ENCODE peak calls at places on chromosomes 6 and 20, in seven cellular contexts. O is RWPE1; K is aorta; D is AG04450; A is CD4-positive, CD25-positive, alpha-beta regulatory T cell; B is mammary epithelial cell; U is pancreas. C is an unnamed sample.

GRCh38 chr6:118372413-118372812 is 175.7 kb upstream of the PLN start:
- DNase-seq in O (no peak), K (no peak), D (no peak), A (no peak), B (peak; percentile 9), U (no peak), C (no peak)

GRCh38 chr6:34485321-34486060 is 19.6 kb downstream of the PACSIN1 start:
- DNase-seq in O (no peak), K (no peak), D (no peak), A (no peak), B (no peak), U (no peak), C (no peak)

GRCh38 chr20:36543187-36544133 is 2.1 kb downstream of the MYL9 start:
- DNase-seq in O (no peak), K (peak; percentile 89), D (no peak), A (no peak), B (no peak), U (no peak), C (no peak)

GRCh38 chr20:41733151-41733550 is 115.0 kb upstream of the CHD6 start:
- DNase-seq in O (no peak), K (no peak), D (no peak), A (no peak), B (no peak), U (no peak), C (no peak)

GRCh38 chr20:44678247-44678646 is 26.7 kb upstream of the ADA start:
- DNase-seq in O (peak; percentile 62), K (no peak), D (no peak), A (no peak), B (peak; percentile 62), U (no peak), C (no peak)

GRCh38 chr20:53664121-53664520 is 70.5 kb upstream of the ZNF217 start:
- DNase-seq in O (no peak), K (no peak), D (no peak), A (no peak), B (no peak), U (no peak), C (no peak)

GRCh38 chr20:44689809-44690208 is 25.4 kb upstream of the CCN5 start:
- DNase-seq in O (no peak), K (no peak), D (no peak), A (no peak), B (no peak), U (no peak), C (no peak)

GRCh38 chr6:44529506-44529905 is 142.0 kb downstream of the CDC5L start:
- DNase-seq in O (no peak), K (no peak), D (no peak), A (no peak), B (no peak), U (no peak), C (no peak)

GRCh38 chr20:53828673-53829085 is 235.0 kb upstream of the ZNF217 start:
- DNase-seq in O (peak; percentile 80), K (no peak), D (peak; percentile 79), A (no peak), B (peak; percentile 84), U (no peak), C (peak; percentile 82)

GRCh38 chr6:21396313-21396712 is 197.2 kb upstream of the SOX4 start:
- DNase-seq in O (peak; percentile 39), K (no peak), D (no peak), A (no peak), B (peak; percentile 85), U (no peak), C (no peak)

GRCh38 chr6:43248791-43249190 is 5.5 kb downstream of the TTBK1 start:
- DNase-seq in O (no peak), K (no peak), D (no peak), A (no peak), B (no peak), U (no peak), C (no peak)

GRCh38 chr20:19699132-19699971 is 58.7 kb upstream of the RIN2 start:
- DNase-seq in O (peak; percentile 76), K (no peak), D (peak; percentile 42), A (no peak), B (peak; percentile 71), U (no peak), C (peak; percentile 22)

GRCh38 chr20:43843096-43843964 is 71.3 kb upstream of the TOX2 start:
- DNase-seq in O (peak; percentile 66), K (no peak), D (peak; percentile 82), A (no peak), B (peak; percentile 64), U (no peak), C (no peak)

GRCh38 chr6:129875610-129876515 is 14.7 kb upstream of the TMEM244 start:
- DNase-seq in O (no peak), K (no peak), D (no peak), A (no peak), B (no peak), U (no peak), C (no peak)

GRCh38 chr6:16543491-16543890 is 217.8 kb downstream of the ATXN1 start:
- DNase-seq in O (no peak), K (no peak), D (no peak), A (no peak), B (no peak), U (no peak), C (no peak)

GRCh38 chr6:16539086-16539931 is 222.0 kb downstream of the ATXN1 start:
- DNase-seq in O (peak; percentile 8), K (no peak), D (no peak), A (no peak), B (peak; percentile 19), U (no peak), C (no peak)

GRCh38 chr6:16544521-16544920 is 216.7 kb downstream of the ATXN1 start:
- DNase-seq in O (no peak), K (no peak), D (no peak), A (no peak), B (no peak), U (no peak), C (no peak)

GRCh38 chr6:16544006-16544405 is 217.3 kb downstream of the ATXN1 start:
- DNase-seq in O (no peak), K (peak; percentile 52), D (no peak), A (no peak), B (no peak), U (no peak), C (no peak)

GRCh38 chr6:16540804-16541752 is 220.2 kb downstream of the ATXN1 start:
- DNase-seq in O (no peak), K (peak; percentile 63), D (no peak), A (no peak), B (no peak), U (no peak), C (no peak)
- H3K27ac ChIP-seq in O (no peak overlapping the region), K (no peak overlapping the region), D (no peak overlapping the region), A (no peak overlapping the region), B (no peak overlapping the region), U (no peak overlapping the region), C (no peak overlapping the region)

DNA sequence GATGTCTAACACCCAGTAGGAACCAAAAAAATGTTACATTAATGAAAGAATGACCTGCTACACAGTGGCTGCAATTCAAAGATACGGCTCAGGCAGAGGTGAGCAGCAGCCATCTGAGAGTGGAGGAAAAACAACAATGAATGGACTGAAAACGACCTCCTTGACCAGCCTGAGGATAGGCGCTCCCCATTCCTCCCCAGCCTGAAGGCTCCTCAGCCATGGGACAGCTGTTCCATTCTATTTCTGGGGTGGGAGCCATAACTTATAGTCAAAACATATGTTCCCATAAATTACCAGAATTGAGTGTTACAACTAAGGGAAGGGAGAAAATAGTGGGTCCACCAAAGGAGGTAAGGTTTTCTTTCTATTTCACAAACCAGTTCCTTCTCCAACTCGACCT is 27.2 kb downstream of the FYN start:
- DNase-seq in O (no peak), K (no peak), D (no peak), A (no peak), B (no peak), U (no peak), C (no peak)
- H3K27ac ChIP-seq in O (no peak overlapping the region), K (no peak overlapping the region), D (no peak overlapping the region), A (peak overlapping the region; percentile 86), B (no peak overlapping the region), U (no peak overlapping the region), C (no peak overlapping the region)

GRCh38 chr20:50723672-50724071 is 7.7 kb upstream of the PARD6B start:
- DNase-seq in O (no peak), K (no peak), D (no peak), A (no peak), B (no peak), U (no peak), C (no peak)

GRCh38 chr20:50722466-50723155 is 8.8 kb upstream of the PARD6B start:
- DNase-seq in O (no peak), K (no peak), D (no peak), A (no peak), B (no peak), U (no peak), C (no peak)

GRCh38 chr20:50720582-50720981 is 10.8 kb upstream of the PARD6B start:
- DNase-seq in O (no peak), K (no peak), D (no peak), A (no peak), B (no peak), U (no peak), C (no peak)

GRCh38 chr20:50724112-50724724 is 7.2 kb upstream of the PARD6B start:
- DNase-seq in O (no peak), K (no peak), D (no peak), A (no peak), B (no peak), U (no peak), C (no peak)

DNA sequence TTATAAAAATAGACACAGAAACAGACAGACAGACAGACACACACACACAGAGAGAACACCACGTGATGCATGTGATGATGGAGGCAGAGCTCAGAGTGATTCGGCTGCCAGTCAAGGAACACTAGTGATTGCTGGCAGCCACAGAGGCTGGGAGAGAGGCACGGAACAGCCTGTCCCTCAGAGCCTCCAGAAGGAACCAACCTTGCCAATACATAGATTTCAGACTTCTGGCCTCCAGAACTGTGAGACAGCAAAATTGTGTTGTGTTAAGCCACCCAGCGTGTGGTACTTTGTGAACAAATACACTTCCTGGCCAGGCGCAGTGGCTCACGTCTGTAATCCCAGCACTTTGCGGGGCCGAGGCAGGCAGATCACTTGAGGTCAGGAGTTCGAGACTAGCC is 9.5 kb upstream of the PARD6B start:
- DNase-seq in O (no peak), K (peak; percentile 59), D (no peak), A (no peak), B (no peak), U (no peak), C (no peak)
- H3K27ac ChIP-seq in O (peak overlapping the region; percentile 8), K (no peak overlapping the region), D (no peak overlapping the region), A (no peak overlapping the region), B (no peak overlapping the region), U (no peak overlapping the region), C (peak overlapping the region; percentile 62)

DNA sequence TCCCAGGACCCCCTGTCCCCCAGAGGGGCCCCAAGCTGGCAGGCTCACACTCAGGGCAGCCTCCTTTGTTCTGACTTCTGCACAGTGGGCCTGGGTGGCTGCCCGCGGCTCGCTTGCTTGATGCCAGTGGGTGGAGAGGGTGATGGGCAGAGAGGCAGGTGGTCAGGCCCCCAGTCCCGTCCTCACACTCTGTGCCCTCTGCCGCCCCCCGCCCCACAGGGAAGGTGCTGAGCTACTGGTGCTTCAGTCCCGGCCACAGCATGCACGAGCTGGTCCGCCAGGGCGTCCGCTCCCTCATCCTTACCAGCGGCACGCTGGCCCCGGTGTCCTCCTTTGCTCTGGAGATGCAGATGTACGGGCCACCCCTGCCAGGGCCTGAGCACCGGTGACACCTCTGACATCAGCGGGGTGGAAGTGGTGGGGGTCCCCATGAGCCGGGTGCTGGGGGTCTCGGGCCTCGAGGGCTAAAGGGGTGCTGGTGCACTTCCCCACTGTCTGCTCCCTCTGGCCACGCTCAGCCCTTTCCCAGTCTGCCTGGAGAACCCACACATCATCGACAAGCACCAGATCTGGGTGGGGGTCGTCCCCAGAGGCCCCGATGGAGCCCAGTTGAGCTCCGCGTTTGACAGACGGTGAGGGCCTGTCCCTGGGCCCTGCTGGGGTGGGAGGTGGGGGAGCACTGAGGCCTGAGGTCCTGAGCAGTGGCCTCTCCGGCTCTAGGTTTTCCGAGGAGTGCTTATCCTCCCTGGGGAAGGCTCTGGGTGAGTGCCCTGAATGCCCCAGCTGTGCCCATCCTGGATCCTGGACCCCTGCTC is 8.8 kb upstream of the TNFRSF6B start:
- DNase-seq in O (no peak), K (peak; percentile 59), D (no peak), A (no peak), B (no peak), U (peak; percentile 26), C (no peak)
- H3K27ac ChIP-seq in O (peak overlapping the region; percentile 89), K (no peak overlapping the region), D (peak overlapping the region; percentile 82), A (no peak overlapping the region), B (no peak overlapping the region), U (peak overlapping the region; percentile 39), C (no peak overlapping the region)

C was measured in hepatocyte.